ENCODE peak calls at places on chromosomes 3 and 15, in seven cellular contexts. Q is trophoblast cell, X is H1, V is IMR-90, J is mesendoderm, U is H9, I is mesenchymal stem cell. S is an unnamed sample.

GRCh38 chr3:74614133-74614967 is at the start of gene CNTN3:
- DNase-seq in Q (no peak), X (peak), V (peak), J (peak), U (peak), I (no peak), S (peak)

GRCh38 chr15:63093486-63094205 is 28.0 kb upstream of the LACTB start:
- DNase-seq in Q (peak), X (peak), V (peak), J (peak), U (peak), I (peak), S (peak)

GRCh38 chr3:52280046-52280445 is 1.6 kb upstream of the WDR82 start:
- DNase-seq in Q (no peak), X (no peak), V (no peak), J (no peak), U (no peak), I (no peak), S (no peak)

GRCh38 chr3:12179441-12179840 is 20.7 kb upstream of the TIMP4 start:
- DNase-seq in Q (no peak), X (no peak), V (no peak), J (no peak), U (no peak), I (no peak), S (no peak)

GRCh38 chr3:51395493-51396213 is 4.6 kb downstream of the RBM15B start:
- DNase-seq in Q (no peak), X (no peak), V (peak), J (no peak), U (no peak), I (no peak), S (no peak)

GRCh38 chr3:15796771-15797599 is 794 bp downstream of the ANKRD28 start:
- DNase-seq in Q (no peak), X (no peak), V (peak), J (peak), U (no peak), I (peak), S (peak)

GRCh38 chr3:125143982-125144652 is 68.4 kb downstream of the SLC12A8 start:
- DNase-seq in Q (no peak), X (no peak), V (no peak), J (peak), U (no peak), I (peak), S (no peak)

GRCh38 chr3:46558184-46559029 is 7.7 kb downstream of the LRRC2 start:
- DNase-seq in Q (peak), X (peak), V (peak), J (peak), U (peak), I (peak), S (no peak)

GRCh38 chr3:191627064-191627463 is 166.1 kb downstream of the PYDC2 start:
- DNase-seq in Q (no peak), X (no peak), V (no peak), J (no peak), U (no peak), I (no peak), S (no peak)

GRCh38 chr3:141680620-141681389 is 57.3 kb upstream of the RNF7 start:
- DNase-seq in Q (no peak), X (no peak), V (peak), J (peak), U (peak), I (peak), S (no peak)

GRCh38 chr15:76903251-76903681 is 1.9 kb downstream of the SCAPER start:
- DNase-seq in Q (no peak), X (no peak), V (peak), J (peak), U (no peak), I (peak), S (no peak)

GRCh38 chr3:43477600-43477999 is 144.2 kb downstream of the ANO10 start:
- DNase-seq in Q (no peak), X (no peak), V (no peak), J (no peak), U (no peak), I (no peak), S (no peak)

GRCh38 chr3:175046666-175047065 is 187.5 kb downstream of the NAALADL2 start:
- DNase-seq in Q (no peak), X (no peak), V (peak), J (no peak), U (no peak), I (peak), S (no peak)

GRCh38 chr3:186583820-186584219 is 13.3 kb downstream of the DNAJB11 start:
- DNase-seq in Q (no peak), X (no peak), V (peak), J (no peak), U (no peak), I (peak), S (no peak)

GRCh38 chr3:141306922-141307321 is 61.4 kb upstream of the ZBTB38 start:
- DNase-seq in Q (no peak), X (no peak), V (no peak), J (no peak), U (no peak), I (no peak), S (no peak)

GRCh38 chr3:27105904-27106303 is 263.3 kb downstream of the NEK10 start:
- DNase-seq in Q (no peak), X (peak), V (no peak), J (peak), U (peak), I (peak), S (no peak)

GRCh38 chr3:77709158-77709557 is 669.3 kb downstream of the ROBO2 start:
- DNase-seq in Q (no peak), X (no peak), V (no peak), J (no peak), U (no peak), I (no peak), S (no peak)

GRCh38 chr3:188106454-188106853 is 47.5 kb upstream of the LPP start:
- DNase-seq in Q (no peak), X (no peak), V (no peak), J (no peak), U (no peak), I (no peak), S (no peak)

GRCh38 chr15:66883322-66883911 is 181.4 kb downstream of the SMAD6 start:
- DNase-seq in Q (peak), X (peak), V (peak), J (peak), U (peak), I (peak), S (peak)

GRCh38 chr3:60504827-60505457 is 746.3 kb downstream of the FHIT start:
- DNase-seq in Q (no peak), X (no peak), V (no peak), J (no peak), U (no peak), I (no peak), S (no peak)

GRCh38 chr3:10450494-10451440 is 54.6 kb downstream of the ATP2B2 start:
- DNase-seq in Q (no peak), X (no peak), V (no peak), J (no peak), U (no peak), I (no peak), S (no peak)

GRCh38 chr15:86483936-86484335 is 404.3 kb downstream of the AGBL1 start:
- DNase-seq in Q (no peak), X (no peak), V (no peak), J (peak), U (no peak), I (no peak), S (no peak)

GRCh38 chr3:20528180-20528579 is 342.2 kb upstream of the SGO1 start:
- DNase-seq in Q (no peak), X (no peak), V (no peak), J (no peak), U (no peak), I (no peak), S (no peak)

GRCh38 chr3:20527368-20527767 is 341.4 kb upstream of the SGO1 start:
- DNase-seq in Q (no peak), X (no peak), V (no peak), J (no peak), U (no peak), I (no peak), S (no peak)

DNA sequence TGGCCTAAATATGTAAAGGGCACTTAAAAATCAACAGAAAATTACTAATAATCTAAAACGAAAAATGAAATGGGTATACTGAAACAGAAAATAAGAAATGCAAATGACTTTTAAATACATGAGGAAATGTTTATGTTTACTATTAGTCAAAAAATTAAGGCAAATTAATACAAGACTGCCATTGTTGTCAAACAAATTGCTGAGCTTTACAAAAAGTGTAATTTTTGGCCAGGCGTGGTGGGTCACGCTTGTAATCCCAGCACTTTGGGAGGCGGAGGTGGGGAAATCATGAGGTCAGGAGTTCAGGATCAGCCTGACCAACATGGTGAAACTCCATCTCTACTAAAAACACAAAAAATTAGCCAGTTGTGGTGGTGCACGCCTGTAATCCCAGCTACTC is 343.9 kb upstream of the SGO1 start:
- DNase-seq in Q (no peak), X (no peak), V (no peak), J (no peak), U (no peak), I (no peak), S (no peak)
- H3K23ac ChIP-seq in Q (no peak), X (no peak), V (no peak), J (no peak), U (no peak), I (no peak), S (no peak)

DNA sequence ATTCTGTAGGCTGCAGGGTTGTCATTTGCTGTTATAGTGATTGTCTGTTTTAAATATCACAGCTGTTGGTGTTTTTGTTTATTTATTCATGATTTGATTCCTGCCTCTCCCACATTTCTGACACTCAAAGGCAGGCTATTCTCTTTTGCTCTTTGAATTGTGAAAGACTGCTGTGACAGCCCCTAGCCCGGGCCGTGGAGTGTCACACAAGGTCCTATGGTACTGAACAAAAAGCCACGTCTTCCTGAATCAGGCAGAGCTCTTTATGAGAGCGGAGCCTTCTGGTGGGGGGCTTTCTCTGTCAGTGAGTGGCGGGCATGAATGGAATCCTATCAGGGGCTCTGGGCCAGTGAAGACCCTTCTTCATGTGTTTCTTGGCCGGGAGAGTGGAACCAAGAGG is 708.7 kb downstream of the SQOR start:
- DNase-seq in Q (no peak), X (no peak), V (no peak), J (no peak), U (no peak), I (no peak), S (peak)
- H3K23ac ChIP-seq in Q (no peak), X (no peak), V (no peak), J (no peak), U (no peak), I (no peak), S (no peak)

DNA sequence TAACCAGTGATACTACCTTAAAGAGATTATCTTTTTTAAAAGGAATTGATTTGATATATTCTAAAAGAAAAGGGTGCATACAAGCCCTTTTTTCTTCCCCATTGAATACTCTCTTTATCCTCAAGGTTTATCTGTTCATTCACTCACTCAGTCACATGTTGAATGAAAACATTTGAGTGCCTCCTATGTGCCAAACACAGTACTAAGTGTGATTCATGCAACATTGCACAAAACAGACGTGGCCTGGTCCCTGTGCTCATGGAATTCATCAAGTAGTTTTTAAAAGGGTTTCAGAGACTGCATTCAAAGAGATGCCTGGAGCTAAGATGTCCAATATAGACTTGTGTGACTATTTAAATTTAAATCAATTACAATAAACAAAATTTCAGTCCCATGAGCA is 462.2 kb upstream of the MDFIC2 start:
- DNase-seq in Q (no peak), X (no peak), V (peak), J (no peak), U (no peak), I (no peak), S (no peak)
- H3K23ac ChIP-seq in Q (no peak), X (no peak), V (no peak), J (no peak), U (no peak), I (no peak), S (no peak)

DNA sequence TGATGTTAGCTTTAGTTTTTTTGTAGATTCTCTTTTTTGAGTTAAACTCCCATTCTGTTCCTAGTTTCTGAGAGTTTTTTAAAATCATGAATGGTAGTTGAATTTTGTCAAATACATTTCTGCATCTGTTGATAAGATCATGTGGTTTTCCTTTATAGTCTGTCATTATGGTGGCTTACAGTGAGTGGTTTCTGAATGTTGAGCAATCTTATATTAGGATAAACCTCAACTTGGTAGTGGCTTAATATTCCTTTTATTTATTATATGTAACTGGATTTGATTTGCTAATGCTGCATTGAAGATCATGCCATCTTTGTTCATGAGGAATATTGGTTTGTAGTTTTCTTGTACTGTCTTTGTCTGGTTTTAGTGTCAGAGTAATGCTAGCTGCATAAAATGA is 34.9 kb downstream of the NEO1 start:
- DNase-seq in Q (no peak), X (no peak), V (no peak), J (no peak), U (no peak), I (no peak), S (no peak)
- H3K23ac ChIP-seq in Q (no peak), X (no peak), V (no peak), J (no peak), U (no peak), I (no peak), S (no peak)

GRCh38 chr3:65855370-65856100 is 183.2 kb downstream of the MAGI1 start:
- DNase-seq in Q (peak), X (no peak), V (peak), J (peak), U (no peak), I (peak), S (no peak)
- H3K23ac ChIP-seq in Q (no peak), X (no peak), V (no peak), J (no peak), U (no peak), I (no peak), S (no peak)

DNA sequence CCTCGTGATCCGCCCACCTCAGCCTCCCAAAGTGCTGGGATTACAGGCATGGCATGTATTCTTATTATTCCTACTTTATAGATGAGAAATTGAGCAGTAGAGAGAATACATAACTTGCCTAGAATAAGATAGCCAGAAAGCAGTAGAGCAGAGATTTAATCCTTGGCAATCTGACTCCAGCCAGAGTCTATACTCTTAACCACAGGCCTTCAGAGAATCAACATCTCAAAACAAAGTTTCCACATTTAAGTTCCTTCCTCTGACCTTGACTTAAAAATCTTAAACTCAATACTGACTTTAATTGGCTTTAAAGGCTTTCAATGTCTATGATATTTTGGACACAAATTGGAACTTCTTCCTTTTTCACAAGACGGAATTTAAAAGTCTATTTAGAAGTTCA is 37.1 kb downstream of the ZNF106 start:
- DNase-seq in Q (no peak), X (no peak), V (no peak), J (no peak), U (no peak), I (no peak), S (no peak)
- H3K23ac ChIP-seq in Q (no peak), X (no peak), V (no peak), J (no peak), U (no peak), I (no peak), S (no peak)

DNA sequence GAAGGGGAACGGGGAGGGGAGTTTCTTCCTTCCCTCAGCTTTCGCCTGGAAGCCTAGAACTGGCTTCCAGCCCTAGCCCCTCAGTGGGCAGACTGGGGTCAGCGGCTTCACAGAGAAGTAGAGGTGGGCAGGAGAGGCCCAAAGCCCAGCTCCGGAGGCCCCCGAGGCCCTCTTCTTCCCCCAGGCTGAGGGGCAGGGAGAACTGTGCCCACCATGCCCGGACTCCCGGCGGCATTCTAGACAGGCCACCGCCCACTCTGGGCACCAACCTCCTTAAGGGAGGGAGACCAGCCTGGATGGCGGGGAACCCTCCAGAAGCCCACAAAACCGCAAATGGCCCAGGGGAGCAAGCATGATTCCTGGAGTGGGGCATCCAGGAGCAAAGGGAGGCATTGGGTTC is 17.9 kb downstream of the HAPLN3 start:
- DNase-seq in Q (no peak), X (no peak), V (no peak), J (no peak), U (no peak), I (no peak), S (no peak)
- H3K23ac ChIP-seq in Q (no peak), X (no peak), V (no peak), J (no peak), U (no peak), I (no peak), S (no peak)

GRCh38 chr15:41971089-41971892 is 1.1 kb downstream of the EHD4 start:
- DNase-seq in Q (peak), X (no peak), V (peak), J (peak), U (peak), I (peak), S (peak)

GRCh38 chr15:41970456-41970855 is 1.9 kb downstream of the EHD4 start:
- DNase-seq in Q (no peak), X (no peak), V (no peak), J (no peak), U (no peak), I (no peak), S (no peak)

GRCh38 chr15:41971893-41972340 is 440 bp downstream of the EHD4 start:
- DNase-seq in Q (no peak), X (peak), V (no peak), J (no peak), U (no peak), I (no peak), S (peak)

GRCh38 chr15:41969851-41970431 is 2.4 kb downstream of the EHD4 start:
- DNase-seq in Q (no peak), X (peak), V (no peak), J (peak), U (no peak), I (no peak), S (no peak)

DNA sequence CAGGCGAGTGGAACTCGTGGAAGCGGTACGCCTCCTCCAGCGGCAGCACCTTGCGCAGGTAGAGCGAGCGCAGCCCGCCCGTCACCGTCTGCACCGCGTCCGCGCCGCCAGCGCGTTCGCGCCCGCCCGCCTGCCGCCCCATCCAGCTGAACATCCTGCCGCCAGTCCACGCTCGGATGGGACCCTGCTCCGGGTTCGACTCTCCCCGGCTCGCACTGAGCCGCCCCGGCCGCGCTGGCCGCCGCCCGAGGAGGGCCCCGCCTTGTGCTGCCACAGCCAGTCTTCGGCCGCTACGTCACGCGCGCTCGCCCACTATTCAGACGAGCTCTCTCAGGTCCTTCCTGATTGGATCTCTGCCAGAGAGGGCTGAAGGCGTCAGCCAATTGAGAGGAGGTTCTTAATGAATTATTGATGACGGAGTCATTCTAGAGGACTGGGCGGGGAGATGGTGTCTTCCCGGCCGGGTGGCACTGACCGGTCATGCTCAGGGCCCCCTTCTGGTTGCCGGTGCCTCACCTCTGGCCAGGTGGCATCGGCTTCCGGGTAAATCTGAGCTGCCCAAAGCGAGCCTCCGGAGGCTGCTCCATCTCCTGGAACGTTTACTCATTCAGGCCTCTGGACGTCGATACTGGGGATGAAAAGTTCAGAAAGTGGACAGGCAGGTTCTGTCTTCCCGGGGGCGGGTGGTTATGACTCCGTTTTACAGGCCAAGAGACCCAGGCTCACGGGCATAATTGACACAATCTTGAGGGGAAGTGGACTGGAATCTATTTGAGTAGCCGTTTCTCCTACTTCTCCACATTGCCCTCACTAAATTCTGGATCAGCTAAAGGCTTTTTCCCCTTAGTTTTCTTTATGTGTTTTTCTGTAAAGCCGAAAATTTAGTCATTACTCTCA is at the start of gene EHD4:
- DNase-seq in Q (peak), X (peak), V (peak), J (peak), U (peak), I (peak), S (peak)
- H3K23ac ChIP-seq in Q (no peak), X (peak), V (peak), J (peak), U (no peak), I (peak), S (peak)

GRCh38 chr3:2880357-2880756 is 229.8 kb downstream of the IL5RA start:
- DNase-seq in Q (no peak), X (no peak), V (no peak), J (peak), U (no peak), I (peak), S (no peak)

GRCh38 chr3:2879023-2879422 is 231.2 kb downstream of the IL5RA start:
- DNase-seq in Q (no peak), X (no peak), V (no peak), J (no peak), U (no peak), I (no peak), S (no peak)

GRCh38 chr3:2876362-2876761 is 233.8 kb downstream of the IL5RA start:
- DNase-seq in Q (no peak), X (no peak), V (no peak), J (no peak), U (no peak), I (no peak), S (no peak)

GRCh38 chr3:2883292-2883691 is 226.9 kb downstream of the IL5RA start:
- DNase-seq in Q (no peak), X (no peak), V (no peak), J (no peak), U (no peak), I (no peak), S (no peak)

GRCh38 chr3:2879587-2879986 is 230.6 kb downstream of the IL5RA start:
- DNase-seq in Q (no peak), X (no peak), V (no peak), J (no peak), U (no peak), I (no peak), S (no peak)
- H3K23ac ChIP-seq in Q (no peak), X (no peak), V (no peak), J (no peak), U (no peak), I (no peak), S (no peak)

S was measured in neuronal stem cell.